ENCODE peak calls at places on chromosomes 5 and 9, in seven cellular contexts. L, R, Q, S, N, C and P are unnamed samples.

GRCh38 chr5:16411741-16412455 is 53.7 kb downstream of the ZNF622 start:
- DNase-seq in L (peak), R (no peak), Q (no peak), S (no peak), N (no peak), C (no peak), P (no peak)

GRCh38 chr9:120490888-120491595 is 88.9 kb downstream of the CDK5RAP2 start:
- DNase-seq in L (no peak), R (peak), Q (no peak), S (no peak), N (no peak), C (no peak), P (peak)

GRCh38 chr5:148808864-148809642 is 17.4 kb upstream of the ADRB2 start:
- DNase-seq in L (no peak), R (no peak), Q (no peak), S (no peak), N (peak), C (no peak), P (peak)

GRCh38 chr5:21007781-21008180 is 1019.8 kb upstream of the CDH18 start:
- DNase-seq in L (no peak), R (no peak), Q (no peak), S (no peak), N (no peak), C (no peak), P (no peak)

GRCh38 chr5:124844371-124844770 is 97.9 kb upstream of the ZNF608 start:
- DNase-seq in L (no peak), R (no peak), Q (no peak), S (no peak), N (no peak), C (no peak), P (no peak)

GRCh38 chr9:8338742-8339425 is 539.3 kb upstream of the DMAC1 start:
- DNase-seq in L (no peak), R (no peak), Q (no peak), S (no peak), N (no peak), C (no peak), P (no peak)

GRCh38 chr5:107268241-107268640 is 402.5 kb downstream of the EFNA5 start:
- DNase-seq in L (no peak), R (no peak), Q (no peak), S (no peak), N (no peak), C (no peak), P (no peak)

GRCh38 chr9:135976531-135976930 is 15.4 kb upstream of the UBAC1 start:
- DNase-seq in L (no peak), R (no peak), Q (no peak), S (no peak), N (no peak), C (no peak), P (no peak)

GRCh38 chr5:179408646-179409045 is 63.4 kb upstream of the ADAMTS2 start:
- DNase-seq in L (no peak), R (no peak), Q (no peak), S (no peak), N (no peak), C (no peak), P (no peak)

GRCh38 chr9:21002040-21002439 is 29.4 kb downstream of the HACD4 start:
- DNase-seq in L (no peak), R (no peak), Q (no peak), S (no peak), N (no peak), C (no peak), P (no peak)

GRCh38 chr5:39376293-39376714 is 12.0 kb upstream of the C9 start:
- DNase-seq in L (peak), R (peak), Q (peak), S (no peak), N (peak), C (peak), P (peak)

GRCh38 chr5:9046756-9047481 is 499.0 kb downstream of the SEMA5A start:
- DNase-seq in L (peak), R (peak), Q (no peak), S (no peak), N (no peak), C (no peak), P (no peak)

GRCh38 chr5:11166906-11167305 is 405.9 kb upstream of the DAP start:
- DNase-seq in L (peak), R (no peak), Q (no peak), S (no peak), N (no peak), C (no peak), P (no peak)

GRCh38 chr9:88390371-88390990 is 2.2 kb downstream of the SPIN1 start:
- DNase-seq in L (no peak), R (peak), Q (no peak), S (no peak), N (no peak), C (no peak), P (no peak)

GRCh38 chr9:93088656-93089015 is 7.4 kb upstream of the CARD19 start:
- DNase-seq in L (no peak), R (no peak), Q (no peak), S (no peak), N (no peak), C (no peak), P (no peak)

GRCh38 chr5:149133795-149134777 is 7.2 kb upstream of the ABLIM3 start:
- DNase-seq in L (peak), R (peak), Q (no peak), S (no peak), N (no peak), C (no peak), P (no peak)

GRCh38 chr9:130215341-130216119 is 43.3 kb downstream of the NCS1 start:
- DNase-seq in L (no peak), R (peak), Q (no peak), S (no peak), N (no peak), C (no peak), P (no peak)

GRCh38 chr5:96149021-96149420 is 187.4 kb upstream of the ELL2 start:
- DNase-seq in L (peak), R (no peak), Q (no peak), S (no peak), N (no peak), C (no peak), P (no peak)

GRCh38 chr9:22257026-22257425 is 189.6 kb upstream of the DMRTA1 start:
- DNase-seq in L (peak), R (no peak), Q (no peak), S (no peak), N (no peak), C (no peak), P (no peak)

GRCh38 chr5:98588225-98588624 is 185.2 kb upstream of the RGMB start:
- DNase-seq in L (no peak), R (peak), Q (no peak), S (no peak), N (no peak), C (no peak), P (no peak)

GRCh38 chr9:135776893-135777622 is 75.1 kb downstream of the KCNT1 start:
- DNase-seq in L (no peak), R (no peak), Q (no peak), S (no peak), N (no peak), C (no peak), P (no peak)

GRCh38 chr5:103674321-103674720 is 111.7 kb upstream of the NUDT12 start:
- DNase-seq in L (no peak), R (no peak), Q (no peak), S (no peak), N (no peak), C (no peak), P (no peak)

GRCh38 chr9:69155341-69156030 is 18.6 kb upstream of the TJP2 start:
- DNase-seq in L (peak), R (no peak), Q (no peak), S (no peak), N (no peak), C (no peak), P (peak)

GRCh38 chr9:137355445-137356365 is 53.6 kb upstream of the NRARP start:
- DNase-seq in L (no peak), R (no peak), Q (no peak), S (no peak), N (no peak), C (no peak), P (no peak)

GRCh38 chr9:133658442-133659431 is 22.6 kb downstream of the DBH start:
- DNase-seq in L (peak), R (no peak), Q (no peak), S (peak), N (no peak), C (no peak), P (no peak)

GRCh38 chr9:130834371-130835311 is at the start of gene ABL1:
- DNase-seq in L (peak), R (peak), Q (peak), S (peak), N (peak), C (peak), P (peak)

GRCh38 chr9:98795970-98796363 is 388 bp downstream of the ANKS6 start:
- DNase-seq in L (peak), R (no peak), Q (peak), S (peak), N (no peak), C (peak), P (peak)

GRCh38 chr5:9419794-9420193 is 126.1 kb downstream of the SEMA5A start:
- DNase-seq in L (no peak), R (no peak), Q (no peak), S (no peak), N (no peak), C (no peak), P (no peak)

GRCh38 chr5:56494300-56494704 is 261.2 kb upstream of the ANKRD55 start:
- DNase-seq in L (no peak), R (no peak), Q (no peak), S (no peak), N (no peak), C (no peak), P (no peak)

GRCh38 chr5:10563132-10563939 is 534 bp upstream of the ANKRD33B start:
- DNase-seq in L (peak), R (no peak), Q (peak), S (peak), N (peak), C (peak), P (peak)

GRCh38 chr5:40359093-40359492 is 320.6 kb upstream of the PTGER4 start:
- DNase-seq in L (no peak), R (no peak), Q (no peak), S (no peak), N (no peak), C (no peak), P (no peak)

GRCh38 chr5:139690385-139691274 is 42.5 kb downstream of the CXXC5 start:
- DNase-seq in L (no peak), R (peak), Q (no peak), S (peak), N (no peak), C (no peak), P (no peak)

GRCh38 chr9:129405831-129406220 is 215.1 kb downstream of the C9orf50 start:
- DNase-seq in L (no peak), R (no peak), Q (no peak), S (no peak), N (no peak), C (no peak), P (no peak)

GRCh38 chr9:76987594-76988200 is 31.8 kb upstream of the FOXB2 start:
- DNase-seq in L (peak), R (peak), Q (no peak), S (no peak), N (no peak), C (no peak), P (peak)